ENCODE peak calls at places on chromosomes 4 and X, in four cellular contexts. E is tibial nerve, X is HFF-Myc, D is cardiac muscle cell. W is an unnamed sample.

GRCh38 chrX:1500701-1501624 is 36.0 kb downstream of the P2RY8 start:
- DNase-seq in X (no peak), D (no peak), E (no peak), W (no peak)

GRCh38 chrX:36898301-36898700 is 109.9 kb upstream of the FAM47C start:
- DNase-seq in E (no peak), D (no peak), X (no peak), W (no peak)

GRCh38 chr4:48093949-48094550 is 40.0 kb downstream of the TXK start:
- DNase-seq in D (peak; percentile 13), X (no peak), E (no peak), W (no peak)

GRCh38 chrX:115400960-115401359 is 111.4 kb downstream of the LUZP4 start:
- DNase-seq in E (no peak), D (no peak), X (no peak), W (no peak)

GRCh38 chr4:28443371-28443770 is 1582.7 kb downstream of the STIM2 start:
- DNase-seq in D (no peak), E (no peak), X (no peak), W (no peak)

GRCh38 chrX:135421537-135421931 is 210 bp upstream of the SMIM10L2A start:
- DNase-seq in E (peak; percentile 44), D (peak; percentile 80), X (peak; percentile 5), W (peak; percentile 6)

GRCh38 chr4:113899260-113900177 is 79.9 kb downstream of the ARSJ start:
- DNase-seq in X (no peak), E (no peak), D (no peak), W (no peak)

GRCh38 chr4:36320130-36320902 is 38.9 kb downstream of the DTHD1 start:
- DNase-seq in X (no peak), E (no peak), D (no peak), W (no peak)

GRCh38 chrX:103864886-103865534 is 33.0 kb upstream of the RAB9B start:
- DNase-seq in E (no peak), D (peak; percentile 50), X (no peak), W (no peak)

GRCh38 chr4:76215120-76215519 is 1.5 kb upstream of the SCARB2 start:
- DNase-seq in X (no peak), E (no peak), D (no peak), W (no peak)

GRCh38 chr4:751676-752075 is 46.0 kb downstream of the PCGF3 start:
- DNase-seq in E (no peak), D (no peak), X (no peak), W (no peak)

GRCh38 chrX:105190252-105190853 is 30.1 kb downstream of the TEX13A start:
- DNase-seq in E (no peak), D (peak; percentile 40), X (peak; percentile 1), W (peak; percentile 22)

GRCh38 chr4:158799013-158799770 is 30.4 kb downstream of the FNIP2 start:
- DNase-seq in E (no peak), X (no peak), D (no peak), W (no peak)

GRCh38 chr4:37223732-37224131 is 20.8 kb upstream of the NWD2 start:
- DNase-seq in E (no peak), D (no peak), X (no peak), W (no peak)

GRCh38 chr4:52606766-52607165 is 52.3 kb downstream of the USP46 start:
- DNase-seq in D (no peak), E (no peak), X (no peak), W (no peak)

GRCh38 chrX:6498324-6498723 is 36.6 kb downstream of the VCX3A start:
- DNase-seq in X (no peak), D (no peak), E (no peak), W (no peak)

GRCh38 chr4:168710353-168710946 is 213.6 kb downstream of the PALLD start:
- DNase-seq in E (no peak), X (peak; percentile 47), D (peak; percentile 80), W (peak; percentile 63)

GRCh38 chr4:157115613-157116340 is 39.8 kb downstream of the GLRB start:
- DNase-seq in X (peak; percentile 33), E (no peak), D (peak; percentile 71), W (peak; percentile 55)

GRCh38 chr4:156608651-156609050 is 362.9 kb downstream of the PDGFC start:
- DNase-seq in D (no peak), E (no peak), X (no peak), W (no peak)

GRCh38 chrX:110081740-110082139 is 78.8 kb downstream of the TMEM164 start:
- DNase-seq in D (peak; percentile 75), E (no peak), X (no peak), W (no peak)

DNA sequence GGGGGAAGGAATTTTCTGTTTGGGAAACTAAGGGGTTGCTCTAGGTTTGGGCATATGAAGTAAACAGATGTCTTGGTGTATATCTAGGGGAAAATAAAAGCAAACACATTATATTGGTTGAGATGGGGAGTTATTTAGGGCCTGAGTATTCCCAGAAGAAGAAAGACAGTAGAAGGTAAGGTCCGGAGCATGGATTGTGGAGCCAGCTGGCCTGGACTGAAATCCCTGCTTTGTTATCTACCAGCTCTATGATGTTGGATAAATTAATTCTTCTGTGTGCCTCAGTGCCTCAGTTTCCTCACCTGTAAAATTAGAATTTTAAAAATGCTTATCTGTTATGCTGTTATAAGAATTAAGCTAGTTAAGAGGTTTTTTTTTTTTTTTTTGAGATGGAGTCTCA is 272.3 kb upstream of the RPS6KA3 start:
- DNase-seq in X (no peak), E (no peak), D (no peak), W (no peak)
- TF ChIP-seq CTCF in X (no peak), E (no peak), D (no peak), W (no peak)

DNA sequence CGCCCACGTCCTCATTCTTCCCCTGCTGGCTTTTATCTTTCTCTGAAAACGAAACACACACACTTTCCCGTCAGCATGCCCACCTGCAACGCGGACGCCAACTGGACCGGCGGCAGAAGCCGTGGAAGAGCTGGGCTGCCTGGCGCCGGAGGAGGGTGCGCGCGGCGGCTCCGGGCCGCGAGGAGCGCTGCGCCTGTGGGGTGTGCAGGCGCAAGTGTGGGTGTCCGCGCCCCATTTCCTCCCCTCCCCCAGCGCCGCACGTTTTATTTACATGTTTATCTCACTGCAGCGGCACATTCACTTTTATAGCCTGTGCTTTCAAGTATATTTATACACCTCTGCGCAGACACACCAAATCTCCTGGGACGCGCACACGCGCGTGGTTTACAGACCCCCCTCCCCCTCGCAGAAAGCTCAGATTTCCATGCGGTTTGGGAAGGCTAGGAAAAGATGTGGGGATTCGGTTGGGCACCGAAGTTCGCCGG is 1.5 kb downstream of the PITX2 start:
- DNase-seq in D (no peak), X (no peak), E (no peak), W (no peak)
- H3K4me3 ChIP-seq in D (peak overlapping the region; percentile 47), X (peak overlapping the region; percentile 74), E (peak overlapping the region; percentile 33), W (no peak overlapping the region)

DNA sequence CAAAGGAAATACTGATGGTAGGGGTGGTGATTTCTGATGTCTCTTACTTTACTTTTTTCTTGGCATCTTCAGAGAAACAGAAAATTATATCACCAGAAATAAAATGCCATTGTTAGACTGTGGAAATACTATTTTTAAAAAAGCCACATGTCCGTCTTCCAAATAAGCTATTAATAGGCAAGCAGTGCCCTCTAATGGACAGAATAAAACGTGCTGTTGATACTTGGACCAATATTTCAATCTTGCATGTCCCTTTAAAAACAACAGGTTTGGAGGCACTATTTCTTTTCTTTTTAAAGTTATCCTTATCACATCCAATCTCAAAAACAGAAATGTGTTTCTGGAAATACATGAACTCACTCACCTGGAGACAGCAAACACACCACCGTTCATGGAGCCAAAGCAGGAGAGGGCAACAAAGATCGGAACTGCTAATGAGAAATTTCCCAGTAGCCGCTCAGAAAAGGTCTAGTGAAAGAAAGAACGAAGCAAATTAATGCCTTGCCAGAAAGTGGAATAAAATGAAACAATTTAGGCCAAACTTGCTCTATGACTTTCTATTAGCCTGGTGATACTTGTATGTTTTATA is 59.2 kb downstream of the SLC7A11 start:
- DNase-seq in D (peak; percentile 83), X (peak; percentile 54), E (no peak), W (peak; percentile 75)
- TF ChIP-seq CTCF in D (peak; percentile 57), X (peak; percentile 46), E (peak; percentile 56), W (peak; percentile 49)

DNA sequence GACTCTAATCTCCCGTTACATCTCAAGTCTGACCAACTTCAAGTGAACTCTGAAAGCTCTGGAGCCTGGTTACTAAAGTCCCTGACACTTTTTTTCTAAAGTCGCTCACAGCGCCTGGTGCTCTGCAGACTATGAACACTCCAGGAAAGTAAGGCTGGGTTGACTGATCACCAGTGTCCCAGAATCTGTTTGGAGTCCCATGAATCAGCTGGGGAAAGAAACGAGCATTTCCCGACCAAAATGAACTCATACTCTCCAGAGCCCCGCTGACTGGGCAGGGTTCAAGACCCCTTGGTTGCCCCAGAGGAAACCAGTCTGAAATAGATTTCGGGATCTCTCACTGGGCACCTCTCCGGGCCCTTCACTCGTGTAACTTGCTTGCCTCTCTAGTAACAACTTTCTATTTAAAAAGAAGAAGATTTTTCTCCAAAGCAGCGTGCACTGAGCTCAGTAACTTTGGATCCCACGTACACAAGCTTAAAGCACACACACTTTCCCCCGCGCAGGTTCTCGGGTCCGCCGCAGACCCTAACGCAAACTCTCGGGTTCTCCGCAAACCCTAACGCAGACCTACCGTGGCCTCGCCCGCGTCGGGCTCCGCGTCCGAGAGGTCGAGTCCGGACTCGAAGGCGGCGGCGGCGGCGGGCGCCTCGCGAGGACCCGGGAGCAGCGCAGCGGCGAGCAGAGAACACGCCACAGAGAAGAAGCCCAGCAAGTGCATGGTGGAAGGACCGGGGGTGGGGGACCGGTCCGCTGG is 953 bp downstream of the VEGFC start:
- DNase-seq in D (peak; percentile 58), E (no peak), X (no peak), W (no peak)
- H3K4me3 ChIP-seq in D (peak overlapping the region; percentile 84), E (peak overlapping the region; percentile 49), X (peak overlapping the region; percentile 70), W (peak overlapping the region; percentile 81)